ENCODE peak calls at places on chromosomes 12 and 14, in four cellular contexts. J is Calu3, F is IMR-90, I is bronchial epithelial cell. D is an unnamed sample.

GRCh38 chr14:23119362-23120327 is 590 bp upstream of the CEBPE start:
- DNase-seq in I (no peak), F (no peak), J (no peak), D (no peak)

GRCh38 chr14:45715946-45716345 is 462.9 kb upstream of the MIS18BP1 start:
- DNase-seq in F (no peak), I (peak; percentile 26), J (no peak), D (no peak)

GRCh38 chr14:91889477-91890211 is 22.3 kb upstream of the TC2N start:
- DNase-seq in J (no peak), F (no peak), I (no peak), D (peak; percentile 35)

GRCh38 chr12:52415870-52416750 is 10.0 kb upstream of the KRT82 start:
- DNase-seq in I (peak; percentile 97), J (no peak), F (peak; percentile 71), D (no peak)

GRCh38 chr12:72093930-72094329 is 155.3 kb downstream of the TPH2 start:
- DNase-seq in I (no peak), F (no peak), J (no peak), D (no peak)

GRCh38 chr12:18990866-18991265 is 138.7 kb upstream of the PLEKHA5 start:
- DNase-seq in I (no peak), J (no peak), F (no peak), D (no peak)

GRCh38 chr14:97077253-97077653 is 280.1 kb downstream of the VRK1 start:
- DNase-seq in I (peak; percentile 86), F (no peak), J (no peak), D (no peak)

GRCh38 chr12:57604454-57605307 is at the start of gene DTX3:
- DNase-seq in F (no peak), J (peak; percentile 42), I (no peak), D (no peak)

GRCh38 chr12:92028039-92028709 is 117.5 kb downstream of the BTG1 start:
- DNase-seq in J (no peak), I (peak; percentile 76), F (no peak), D (no peak)

GRCh38 chr14:31880935-31881334 is 196.2 kb upstream of the ARHGAP5 start:
- DNase-seq in I (peak; percentile 74), J (peak; percentile 14), F (peak; percentile 90), D (no peak)

GRCh38 chr12:62933871-62934798 is 815 bp downstream of the PPM1H start:
- DNase-seq in I (no peak), F (peak; percentile 4), J (peak; percentile 62), D (no peak)

GRCh38 chr12:104049278-104050257 is at the start of gene GLT8D2:
- DNase-seq in I (peak; percentile 49), J (peak; percentile 22), F (peak; percentile 86), D (no peak)

GRCh38 chr14:82915381-82915780 is 1381.7 kb upstream of the SEL1L start:
- DNase-seq in F (no peak), J (no peak), I (no peak), D (no peak)

GRCh38 chr12:109477963-109478315 is 505 bp downstream of the UBE3B start:
- DNase-seq in F (no peak), J (no peak), I (no peak), D (no peak)

GRCh38 chr12:109477185-109477962 is at the start of the genes KCTD10 and UBE3B:
- DNase-seq in I (peak; percentile 69), F (peak; percentile 89), J (peak; percentile 93), D (peak; percentile 76)

GRCh38 chr12:109475121-109475520 is 2.0 kb downstream of the KCTD10 start:
- DNase-seq in F (no peak), I (no peak), J (no peak), D (no peak)

GRCh38 chr12:109476807-109477184 is 304 bp downstream of the KCTD10 start:
- DNase-seq in I (no peak), J (no peak), F (no peak), D (no peak)

DNA sequence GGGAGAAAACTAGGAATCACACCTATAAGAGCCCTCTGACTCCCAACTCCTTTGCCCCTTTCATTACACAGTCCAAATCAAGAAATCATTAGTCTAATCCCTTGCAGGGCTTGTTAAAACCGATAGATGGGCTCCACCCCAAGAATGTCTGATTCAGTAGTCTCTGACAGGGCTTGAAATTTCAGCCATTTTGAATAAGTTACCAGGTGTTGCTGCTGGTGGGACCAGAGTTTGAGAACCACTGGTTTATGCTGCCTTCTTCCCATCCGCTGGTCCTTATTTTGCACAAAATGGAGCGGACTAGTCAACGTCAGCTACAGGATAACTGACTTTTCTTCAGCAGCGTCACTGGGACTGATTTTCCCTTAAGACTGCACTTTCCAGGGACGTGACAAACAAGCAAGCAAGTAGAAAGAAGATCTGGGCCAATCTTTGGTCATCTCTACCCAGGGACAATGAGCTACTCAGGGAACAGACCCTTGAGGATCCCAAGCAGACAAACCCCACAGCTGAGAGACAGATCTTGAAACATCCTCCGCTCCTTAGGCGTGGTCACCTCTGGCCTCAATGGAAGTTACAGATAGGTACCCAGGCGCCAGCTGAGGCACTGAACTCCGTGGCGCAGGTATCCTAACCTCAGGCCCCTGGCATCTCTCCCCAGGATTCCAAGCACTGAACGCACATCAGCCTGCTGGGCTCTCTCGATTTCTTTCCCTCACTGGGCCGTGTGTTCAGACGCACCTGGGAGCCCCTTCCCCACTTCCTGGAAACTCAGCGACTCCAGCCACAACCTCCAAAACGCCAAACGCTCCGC is 900 bp downstream of the KCTD10 start:
- DNase-seq in J (no peak), F (no peak), I (peak; percentile 17), D (no peak)
- TF ChIP-seq CTCF in J (no peak), F (no peak), I (no peak), D (no peak)

DNA sequence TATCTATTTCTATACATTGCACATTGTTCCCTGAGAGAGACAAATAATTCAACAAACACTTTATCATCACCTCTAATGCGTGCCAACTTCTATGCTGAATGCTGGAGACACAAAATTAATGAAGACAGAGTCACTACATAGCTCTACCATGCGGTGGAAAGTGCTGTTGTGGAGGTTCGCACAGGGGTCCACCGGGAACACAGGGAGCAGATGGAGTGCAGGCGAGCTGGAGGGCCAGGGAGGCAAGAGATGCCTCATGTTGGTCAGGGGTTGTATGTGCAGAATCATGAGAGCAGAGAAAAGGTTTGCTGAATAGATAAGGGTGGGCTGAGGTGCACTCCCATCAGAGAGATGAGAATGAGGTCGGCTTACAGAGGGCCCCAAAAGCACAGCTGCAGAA is 25.2 kb downstream of the FAM234B start:
- DNase-seq in J (no peak), I (no peak), F (no peak), D (no peak)
- TF ChIP-seq CTCF in J (no peak), I (no peak), F (no peak), D (no peak)

GRCh38 chr12:50187084-50187900 is 20.1 kb upstream of the CERS5 start:
- DNase-seq in I (no peak), J (no peak), F (peak; percentile 94), D (no peak)
- TF ChIP-seq CTCF in I (no peak), J (no peak), F (no peak), D (no peak)

GRCh38 chr12:112013601-112014402 is 576 bp downstream of the ERP29 start:
- DNase-seq in J (peak; percentile 73), F (peak; percentile 82), I (peak; percentile 74), D (peak; percentile 78)
- TF ChIP-seq CTCF in J (peak; percentile 1), F (no peak), I (no peak), D (no peak)

D was measured in LNCaP clone FGC.